ENCODE peak calls at places on chromosomes 3 and 15, in six cellular contexts. One of them, this sample, is unnamed.
A peak's percentile ranks its signal among the peaks of the same experiment; 100 is the strongest.

GRCh38 chr3:8110966-8111798 is 390.4 kb upstream of the LMCD1 start:
- DNase-seq in mesendoderm: peak; percentile 92
- DNase-seq in IMR-90: peak; percentile 31
- DNase-seq in mesenchymal stem cell: peak; percentile 74
- DNase-seq in neuronal stem cell: peak; percentile 58
- DNase-seq in H1: peak; percentile 86
- DNase-seq in this sample: peak; percentile 19

GRCh38 chr15:31197497-31198414 is 96.2 kb upstream of the TRPM1 start:
- DNase-seq in mesendoderm: peak; percentile 65
- DNase-seq in IMR-90: no peak
- DNase-seq in mesenchymal stem cell: peak; percentile 11
- DNase-seq in neuronal stem cell: peak; percentile 15
- DNase-seq in H1: peak; percentile 84
- DNase-seq in this sample: peak; percentile 63

GRCh38 chr3:1251282-1252060 is 158.6 kb downstream of the CNTN6 start:
- DNase-seq in mesendoderm: peak; percentile 14
- DNase-seq in IMR-90: no peak
- DNase-seq in mesenchymal stem cell: no peak
- DNase-seq in neuronal stem cell: no peak
- DNase-seq in H1: no peak
- DNase-seq in this sample: no peak

GRCh38 chr15:43274136-43274535 is 7.4 kb upstream of the TGM5 start:
- DNase-seq in mesendoderm: no peak
- DNase-seq in IMR-90: no peak
- DNase-seq in mesenchymal stem cell: no peak
- DNase-seq in neuronal stem cell: no peak
- DNase-seq in H1: no peak
- DNase-seq in this sample: no peak

GRCh38 chr3:15331606-15332404 is 581 bp downstream of the SH3BP5 start:
- DNase-seq in mesendoderm: no peak
- DNase-seq in IMR-90: peak; percentile 27
- DNase-seq in mesenchymal stem cell: peak; percentile 42
- DNase-seq in neuronal stem cell: no peak
- DNase-seq in H1: no peak
- DNase-seq in this sample: no peak

GRCh38 chr15:62706361-62706760 is 336.2 kb upstream of the TPM1 start:
- DNase-seq in mesendoderm: no peak
- DNase-seq in IMR-90: no peak
- DNase-seq in mesenchymal stem cell: no peak
- DNase-seq in neuronal stem cell: no peak
- DNase-seq in H1: no peak
- DNase-seq in this sample: no peak

GRCh38 chr3:195543642-195544536 is 764 bp upstream of the PPP1R2 start:
- DNase-seq in mesendoderm: peak; percentile 61
- DNase-seq in IMR-90: no peak
- DNase-seq in mesenchymal stem cell: no peak
- DNase-seq in neuronal stem cell: peak; percentile 24
- DNase-seq in H1: peak; percentile 72
- DNase-seq in this sample: peak; percentile 30

GRCh38 chr3:54557538-54558419 is 370.1 kb downstream of the LRTM1 start:
- DNase-seq in mesendoderm: peak; percentile 33
- DNase-seq in IMR-90: no peak
- DNase-seq in mesenchymal stem cell: no peak
- DNase-seq in neuronal stem cell: no peak
- DNase-seq in H1: no peak
- DNase-seq in this sample: no peak

GRCh38 chr3:63324621-63325020 is 46.5 kb downstream of the SYNPR start:
- DNase-seq in mesendoderm: no peak
- DNase-seq in IMR-90: no peak
- DNase-seq in mesenchymal stem cell: no peak
- DNase-seq in neuronal stem cell: no peak
- DNase-seq in H1: no peak
- DNase-seq in this sample: no peak

GRCh38 chr15:66703540-66703941 is 1.5 kb downstream of the SMAD6 start:
- DNase-seq in mesendoderm: no peak
- DNase-seq in IMR-90: peak; percentile 55
- DNase-seq in mesenchymal stem cell: peak; percentile 50
- DNase-seq in neuronal stem cell: no peak
- DNase-seq in H1: no peak
- DNase-seq in this sample: peak; percentile 70

GRCh38 chr3:126104742-126105605 is 21.1 kb upstream of the SLC41A3 start:
- DNase-seq in mesendoderm: no peak
- DNase-seq in IMR-90: no peak
- DNase-seq in mesenchymal stem cell: no peak
- DNase-seq in neuronal stem cell: no peak
- DNase-seq in H1: no peak
- DNase-seq in this sample: no peak

GRCh38 chr3:193708270-193708669 is 115.3 kb downstream of the OPA1 start:
- DNase-seq in mesendoderm: no peak
- DNase-seq in IMR-90: no peak
- DNase-seq in mesenchymal stem cell: no peak
- DNase-seq in neuronal stem cell: no peak
- DNase-seq in H1: no peak
- DNase-seq in this sample: no peak

GRCh38 chr15:89817701-89818280 is 3.1 kb upstream of the ANPEP start:
- DNase-seq in mesendoderm: no peak
- DNase-seq in IMR-90: peak; percentile 64
- DNase-seq in mesenchymal stem cell: no peak
- DNase-seq in neuronal stem cell: no peak
- DNase-seq in H1: no peak
- DNase-seq in this sample: no peak

GRCh38 chr15:94972314-94972713 is 741.0 kb downstream of the MCTP2 start:
- DNase-seq in mesendoderm: peak; percentile 93
- DNase-seq in IMR-90: no peak
- DNase-seq in mesenchymal stem cell: peak; percentile 22
- DNase-seq in neuronal stem cell: peak; percentile 5
- DNase-seq in H1: no peak
- DNase-seq in this sample: no peak

GRCh38 chr3:156349978-156350377 is 204.9 kb downstream of the SSR3 start:
- DNase-seq in mesendoderm: no peak
- DNase-seq in IMR-90: no peak
- DNase-seq in mesenchymal stem cell: no peak
- DNase-seq in neuronal stem cell: no peak
- DNase-seq in H1: no peak
- DNase-seq in this sample: no peak

GRCh38 chr3:105401691-105402149 is 35.0 kb downstream of the ALCAM start:
- DNase-seq in mesendoderm: no peak
- DNase-seq in IMR-90: peak; percentile 37
- DNase-seq in mesenchymal stem cell: no peak
- DNase-seq in neuronal stem cell: no peak
- DNase-seq in H1: no peak
- DNase-seq in this sample: no peak

GRCh38 chr15:78323693-78324092 is 16.5 kb upstream of the CRABP1 start:
- DNase-seq in mesendoderm: no peak
- DNase-seq in IMR-90: no peak
- DNase-seq in mesenchymal stem cell: no peak
- DNase-seq in neuronal stem cell: no peak
- DNase-seq in H1: no peak
- DNase-seq in this sample: no peak

GRCh38 chr3:64319391-64319790 is 94.1 kb upstream of the PRICKLE2 start:
- DNase-seq in mesendoderm: peak; percentile 90
- DNase-seq in IMR-90: no peak
- DNase-seq in mesenchymal stem cell: no peak
- DNase-seq in neuronal stem cell: no peak
- DNase-seq in H1: no peak
- DNase-seq in this sample: no peak

GRCh38 chr3:5428607-5429516 is 241.4 kb downstream of the EDEM1 start:
- DNase-seq in mesendoderm: no peak
- DNase-seq in IMR-90: no peak
- DNase-seq in mesenchymal stem cell: peak; percentile 32
- DNase-seq in neuronal stem cell: no peak
- DNase-seq in H1: no peak
- DNase-seq in this sample: no peak

GRCh38 chr3:190382082-190382481 is 5.9 kb upstream of the CLDN16 start:
- DNase-seq in mesendoderm: no peak
- DNase-seq in IMR-90: peak; percentile 69
- DNase-seq in mesenchymal stem cell: no peak
- DNase-seq in neuronal stem cell: no peak
- DNase-seq in H1: no peak
- DNase-seq in this sample: no peak

GRCh38 chr3:155233213-155233612 is 60.3 kb downstream of the STRIT1 start:
- DNase-seq in mesendoderm: no peak
- DNase-seq in IMR-90: peak; percentile 81
- DNase-seq in mesenchymal stem cell: peak; percentile 78
- DNase-seq in neuronal stem cell: no peak
- DNase-seq in H1: no peak
- DNase-seq in this sample: no peak

GRCh38 chr3:140455476-140455875 is 222.4 kb upstream of the TRIM42 start:
- DNase-seq in mesendoderm: no peak
- DNase-seq in IMR-90: no peak
- DNase-seq in mesenchymal stem cell: no peak
- DNase-seq in neuronal stem cell: no peak
- DNase-seq in H1: no peak
- DNase-seq in this sample: no peak

GRCh38 chr15:49101536-49101935 is 53.9 kb downstream of the COPS2 start:
- DNase-seq in mesendoderm: no peak
- DNase-seq in IMR-90: peak; percentile 76
- DNase-seq in mesenchymal stem cell: peak; percentile 56
- DNase-seq in neuronal stem cell: no peak
- DNase-seq in H1: no peak
- DNase-seq in this sample: no peak

GRCh38 chr3:191376742-191377141 is 46.4 kb upstream of the UTS2B start:
- DNase-seq in mesendoderm: no peak
- DNase-seq in IMR-90: peak; percentile 81
- DNase-seq in mesenchymal stem cell: peak; percentile 84
- DNase-seq in neuronal stem cell: no peak
- DNase-seq in H1: no peak
- DNase-seq in this sample: no peak

GRCh38 chr15:31276596-31277298 is 49.9 kb upstream of the KLF13 start:
- DNase-seq in mesendoderm: no peak
- DNase-seq in IMR-90: no peak
- DNase-seq in mesenchymal stem cell: no peak
- DNase-seq in neuronal stem cell: no peak
- DNase-seq in H1: peak; percentile 28
- DNase-seq in this sample: no peak

GRCh38 chr15:76991048-76991447 is 3.9 kb upstream of the PSTPIP1 start:
- DNase-seq in mesendoderm: no peak
- DNase-seq in IMR-90: no peak
- DNase-seq in mesenchymal stem cell: no peak
- DNase-seq in neuronal stem cell: no peak
- DNase-seq in H1: no peak
- DNase-seq in this sample: no peak
- H3K4me1 ChIP-seq in mesendoderm: peaks cover 6% of the 10 kb centered on the region
- H3K4me1 ChIP-seq in IMR-90: no peaks in the 10 kb centered on the region
- H3K4me1 ChIP-seq in mesenchymal stem cell: peaks cover 4% of the 10 kb centered on the region
- H3K4me1 ChIP-seq in neuronal stem cell: peaks cover 4% of the 10 kb centered on the region
- H3K4me1 ChIP-seq in H1: no peaks in the 10 kb centered on the region
- H3K4me1 ChIP-seq in this sample: no peaks in the 10 kb centered on the region

DNA sequence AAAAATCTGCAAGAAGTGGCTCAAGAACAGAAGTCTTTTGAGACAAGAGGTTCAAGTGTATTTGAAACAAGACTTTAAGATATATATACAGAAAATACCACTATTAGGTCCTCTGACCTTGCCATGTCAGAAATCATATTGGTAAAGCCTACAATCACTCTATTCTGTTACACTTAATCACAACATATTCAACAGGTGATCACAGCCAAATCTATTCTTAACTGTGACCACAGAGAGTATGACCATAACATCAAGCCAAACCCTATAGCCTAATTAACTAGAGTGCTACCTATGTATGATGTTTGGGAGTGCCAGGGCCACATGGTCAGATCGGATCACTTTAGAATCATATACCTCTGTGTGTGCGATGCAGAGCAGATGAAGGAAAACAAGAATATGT is 2.2 kb downstream of the DNAJC19 start:
- DNase-seq in mesendoderm: no peak
- DNase-seq in IMR-90: no peak
- DNase-seq in mesenchymal stem cell: no peak
- DNase-seq in neuronal stem cell: no peak
- DNase-seq in H1: no peak
- DNase-seq in this sample: no peak
- H3K23ac ChIP-seq in mesendoderm: no peak overlapping the region
- H3K23ac ChIP-seq in IMR-90: no peak overlapping the region
- H3K23ac ChIP-seq in mesenchymal stem cell: no peak overlapping the region
- H3K23ac ChIP-seq in neuronal stem cell: no peak overlapping the region
- H3K23ac ChIP-seq in H1: no peak overlapping the region
- H3K23ac ChIP-seq in this sample: no peak overlapping the region

GRCh38 chr3:139121513-139122220 is 77.0 kb upstream of the PRR23C start:
- DNase-seq in mesendoderm: no peak
- DNase-seq in IMR-90: peak; percentile 73
- DNase-seq in mesenchymal stem cell: no peak
- DNase-seq in neuronal stem cell: no peak
- DNase-seq in H1: no peak
- DNase-seq in this sample: peak; percentile 5
- H3K4me3 ChIP-seq in mesendoderm: no peak overlapping the region
- H3K4me3 ChIP-seq in IMR-90: no peak overlapping the region
- H3K4me3 ChIP-seq in mesenchymal stem cell: no peak overlapping the region
- H3K4me3 ChIP-seq in neuronal stem cell: no peak overlapping the region
- H3K4me3 ChIP-seq in H1: no peak overlapping the region
- H3K4me3 ChIP-seq in this sample: no peak overlapping the region

GRCh38 chr15:68289057-68289456 is 11.5 kb downstream of the FEM1B start:
- DNase-seq in mesendoderm: no peak
- DNase-seq in IMR-90: no peak
- DNase-seq in mesenchymal stem cell: no peak
- DNase-seq in neuronal stem cell: no peak
- DNase-seq in H1: no peak
- DNase-seq in this sample: no peak

GRCh38 chr15:68292157-68292781 is 14.7 kb downstream of the FEM1B start:
- DNase-seq in mesendoderm: no peak
- DNase-seq in IMR-90: no peak
- DNase-seq in mesenchymal stem cell: no peak
- DNase-seq in neuronal stem cell: no peak
- DNase-seq in H1: no peak
- DNase-seq in this sample: no peak

GRCh38 chr15:68290715-68291114 is 13.2 kb downstream of the FEM1B start:
- DNase-seq in mesendoderm: no peak
- DNase-seq in IMR-90: no peak
- DNase-seq in mesenchymal stem cell: no peak
- DNase-seq in neuronal stem cell: no peak
- DNase-seq in H1: peak; percentile 31
- DNase-seq in this sample: no peak

GRCh38 chr15:68292967-68293366 is 15.4 kb downstream of the FEM1B start:
- DNase-seq in mesendoderm: no peak
- DNase-seq in IMR-90: no peak
- DNase-seq in mesenchymal stem cell: no peak
- DNase-seq in neuronal stem cell: no peak
- DNase-seq in H1: no peak
- DNase-seq in this sample: no peak

DNA sequence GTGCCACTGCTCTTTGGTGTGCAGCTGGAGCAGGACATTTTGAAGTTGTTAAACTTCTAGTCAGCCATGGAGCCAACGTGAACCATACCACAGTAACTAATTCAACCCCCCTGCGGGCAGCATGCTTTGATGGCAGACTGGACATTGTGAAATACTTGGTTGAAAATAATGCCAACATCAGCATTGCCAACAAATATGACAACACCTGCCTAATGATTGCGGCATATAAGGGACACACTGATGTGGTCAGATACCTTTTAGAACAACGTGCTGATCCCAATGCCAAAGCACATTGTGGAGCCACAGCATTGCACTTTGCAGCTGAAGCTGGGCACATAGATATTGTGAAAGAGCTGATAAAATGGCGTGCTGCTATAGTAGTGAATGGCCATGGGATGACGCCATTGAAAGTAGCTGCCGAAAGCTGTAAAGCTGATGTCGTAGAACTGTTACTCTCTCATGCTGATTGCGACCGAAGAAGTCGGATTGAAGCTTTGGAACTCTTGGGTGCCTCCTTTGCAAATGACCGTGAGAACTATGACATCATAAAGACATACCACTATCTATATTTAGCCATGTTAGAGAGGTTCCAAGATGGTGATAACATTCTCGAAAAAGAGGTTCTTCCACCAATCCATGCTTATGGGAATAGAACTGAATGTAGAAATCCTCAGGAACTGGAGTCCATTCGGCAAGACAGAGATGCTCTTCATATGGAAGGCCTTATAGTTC is 12.2 kb downstream of the FEM1B start:
- DNase-seq in mesendoderm: no peak
- DNase-seq in IMR-90: no peak
- DNase-seq in mesenchymal stem cell: no peak
- DNase-seq in neuronal stem cell: no peak
- DNase-seq in H1: peak; percentile 33
- DNase-seq in this sample: no peak
- H3K4me1 ChIP-seq in mesendoderm: no peaks in the 10 kb centered on the region
- H3K4me1 ChIP-seq in IMR-90: peaks cover 8% of the 10 kb centered on the region
- H3K4me1 ChIP-seq in mesenchymal stem cell: peaks cover 6% of the 10 kb centered on the region
- H3K4me1 ChIP-seq in neuronal stem cell: no peaks in the 10 kb centered on the region
- H3K4me1 ChIP-seq in H1: no peaks in the 10 kb centered on the region
- H3K4me1 ChIP-seq in this sample: no peaks in the 10 kb centered on the region